ENCODE peak calls at places on chromosome 6, in nine cellular contexts. X is AG08396; G is T-cell; Q is T-helper 2 cell; R is lower lobe of right lung; K is mucosa of gallbladder; Z is activated T-helper 1 cell treated with Interleukin-2 at 50 U/mL for 16 hours; E is activated CD4-positive, alpha-beta T cell treated with anti-CD3 and anti-CD28 coated beads for 4 hours; C is cardiac muscle cell. L is an unnamed sample.

GRCh38 chr6:90537723-90538407 is 49.0 kb downstream of the MAP3K7 start:
- DNase-seq in Z (no peak), G (no peak), E (no peak), R (no peak), X (no peak), K (no peak), C (peak), Q (no peak), L (no peak)

GRCh38 chr6:144897441-144897921 is 612.3 kb downstream of the UTRN start:
- DNase-seq in Z (no peak), Q (no peak), G (no peak), X (peak), C (peak), R (no peak), K (no peak), E (no peak), L (no peak)

GRCh38 chr6:145875496-145876244 is 61.1 kb upstream of the FBXO30 start:
- DNase-seq in E (no peak), C (peak), R (no peak), X (no peak), K (no peak), Z (no peak), G (no peak), Q (no peak), L (no peak)

GRCh38 chr6:169536446-169537170 is 165.2 kb downstream of the WDR27 start:
- DNase-seq in Q (no peak), G (no peak), X (peak), C (peak), E (no peak), Z (no peak), K (no peak), R (no peak), L (no peak)

GRCh38 chr6:51182884-51183283 is 364.2 kb downstream of the TFAP2B start:
- DNase-seq in G (no peak), R (no peak), E (no peak), K (no peak), C (no peak), X (no peak), Z (no peak), Q (no peak), L (no peak)

GRCh38 chr6:138393871-138394783 is 9.9 kb upstream of the HEBP2 start:
- DNase-seq in Q (no peak), K (no peak), X (no peak), G (no peak), Z (no peak), C (peak), R (no peak), E (no peak), L (no peak)

GRCh38 chr6:81787313-81788068 is 35.0 kb upstream of the TENT5A start:
- DNase-seq in C (peak), K (no peak), G (no peak), Q (no peak), E (no peak), X (no peak), R (no peak), Z (no peak), L (no peak)

GRCh38 chr6:81788748-81789147 is 36.3 kb upstream of the TENT5A start:
- DNase-seq in R (no peak), E (no peak), G (no peak), Q (no peak), C (no peak), K (no peak), X (no peak), Z (no peak), L (no peak)

GRCh38 chr6:30619561-30619960 is 1.9 kb downstream of the MRPS18B start:
- DNase-seq in C (no peak), E (no peak), K (no peak), Q (no peak), Z (no peak), R (no peak), X (no peak), G (no peak), L (no peak)

GRCh38 chr6:104789770-104790190 is 69.9 kb downstream of the HACE1 start:
- DNase-seq in K (no peak), X (peak), C (peak), E (no peak), R (no peak), G (no peak), Q (no peak), Z (no peak), L (no peak)

GRCh38 chr6:135268740-135269139 is 87.6 kb downstream of the MYB start:
- DNase-seq in R (no peak), C (no peak), Q (no peak), K (no peak), X (no peak), E (no peak), Z (no peak), G (no peak), L (no peak)

GRCh38 chr6:9482030-9482731 is 932.7 kb downstream of the TFAP2A start:
- DNase-seq in X (peak), K (no peak), C (peak), Z (no peak), R (no peak), G (no peak), E (no peak), Q (no peak), L (no peak)